ENCODE peak calls at places on chromosomes 7 and 10, in four cellular contexts. One of them, this sample, is unnamed.

GRCh38 chr10:74900297-74900696 is 73.9 kb downstream of the KAT6B start:
- DNase-seq in HepG2: no peak
- DNase-seq in GM12878: peak
- DNase-seq in K562: no peak
- DNase-seq in this sample: no peak

GRCh38 chr10:86779267-86780017 is 23.0 kb downstream of the BMPR1A start:
- DNase-seq in K562: no peak
- DNase-seq in GM12878: no peak
- DNase-seq in HepG2: no peak
- DNase-seq in this sample: no peak

GRCh38 chr7:109261781-109262180 is 692.1 kb downstream of the DNAJB9 start:
- DNase-seq in GM12878: no peak
- DNase-seq in K562: no peak
- DNase-seq in HepG2: no peak
- DNase-seq in this sample: no peak

GRCh38 chr7:71682181-71682580 is 550.2 kb downstream of the GALNT17 start:
- DNase-seq in K562: no peak
- DNase-seq in GM12878: no peak
- DNase-seq in HepG2: no peak
- DNase-seq in this sample: no peak

GRCh38 chr7:1559626-1560590 is 3.9 kb upstream of the TMEM184A start:
- DNase-seq in HepG2: no peak
- DNase-seq in K562: no peak
- DNase-seq in GM12878: no peak
- DNase-seq in this sample: no peak

GRCh38 chr10:133167693-133168616 is 7.9 kb downstream of the KNDC1 start:
- DNase-seq in GM12878: no peak
- DNase-seq in K562: no peak
- DNase-seq in HepG2: no peak
- DNase-seq in this sample: no peak

GRCh38 chr10:89414879-89415821 is 782 bp downstream of the IFIT5 start:
- DNase-seq in GM12878: no peak
- DNase-seq in HepG2: no peak
- DNase-seq in K562: no peak
- DNase-seq in this sample: peak

GRCh38 chr10:90319188-90319914 is 538.5 kb downstream of the HTR7 start:
- DNase-seq in GM12878: peak
- DNase-seq in K562: no peak
- DNase-seq in HepG2: peak
- DNase-seq in this sample: peak

GRCh38 chr7:99371376-99371920 is 3.1 kb upstream of the ARPC1B start:
- DNase-seq in GM12878: no peak
- DNase-seq in HepG2: no peak
- DNase-seq in K562: no peak
- DNase-seq in this sample: no peak

GRCh38 chr10:112278871-112279270 is 4.3 kb upstream of the TECTB start:
- DNase-seq in K562: no peak
- DNase-seq in GM12878: no peak
- DNase-seq in HepG2: no peak
- DNase-seq in this sample: no peak

GRCh38 chr10:71772832-71773220 is 494 bp downstream of the VSIR start:
- DNase-seq in GM12878: no peak
- DNase-seq in K562: no peak
- DNase-seq in HepG2: no peak
- DNase-seq in this sample: no peak

GRCh38 chr7:7176421-7177043 is 5.8 kb upstream of the C1GALT1 start:
- DNase-seq in GM12878: no peak
- DNase-seq in K562: peak
- DNase-seq in HepG2: peak
- DNase-seq in this sample: no peak

GRCh38 chr10:68153473-68154210 is 44.4 kb downstream of the MYPN start:
- DNase-seq in HepG2: peak
- DNase-seq in K562: no peak
- DNase-seq in GM12878: no peak
- DNase-seq in this sample: peak

GRCh38 chr10:128708182-128708581 is 582.0 kb upstream of the MKI67 start:
- DNase-seq in GM12878: no peak
- DNase-seq in K562: no peak
- DNase-seq in HepG2: no peak
- DNase-seq in this sample: no peak

GRCh38 chr10:52071814-52072213 is 242.3 kb upstream of the DKK1 start:
- DNase-seq in K562: no peak
- DNase-seq in GM12878: no peak
- DNase-seq in HepG2: no peak
- DNase-seq in this sample: no peak

GRCh38 chr10:102935939-102936605 is 18.0 kb downstream of the CNNM2 start:
- DNase-seq in HepG2: no peak
- DNase-seq in GM12878: no peak
- DNase-seq in K562: no peak
- DNase-seq in this sample: no peak

GRCh38 chr7:158956805-158957506 is 100.6 kb downstream of the DYNC2I1 start:
- DNase-seq in GM12878: no peak
- DNase-seq in HepG2: no peak
- DNase-seq in K562: no peak
- DNase-seq in this sample: no peak

DNA sequence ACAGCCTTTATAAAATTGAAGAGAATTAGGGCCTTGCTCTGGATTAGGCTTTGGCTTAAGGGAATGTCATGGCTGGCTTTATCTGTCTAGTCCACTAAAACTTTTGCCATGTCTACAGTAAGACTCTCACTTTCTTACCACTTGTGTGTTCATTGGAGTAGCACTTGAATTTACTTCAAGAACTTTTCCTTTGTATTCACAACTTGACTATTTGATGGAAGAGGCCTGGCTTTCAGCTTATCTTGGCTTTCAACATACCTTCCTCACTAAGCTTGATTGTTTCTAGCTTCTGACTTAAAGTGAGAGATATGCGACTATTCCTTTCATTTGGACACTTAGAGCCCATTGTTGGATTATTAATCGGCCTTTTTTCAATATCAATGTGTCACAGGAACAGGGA is 96.1 kb downstream of the TPST1 start:
- DNase-seq in GM12878: no peak
- DNase-seq in K562: no peak
- DNase-seq in HepG2: no peak
- DNase-seq in this sample: no peak
- TF ChIP-seq TARDBP in GM12878: no peak
- TF ChIP-seq TARDBP in K562: no peak
- TF ChIP-seq TARDBP in HepG2: no peak
- TF ChIP-seq TARDBP in this sample: no peak

DNA sequence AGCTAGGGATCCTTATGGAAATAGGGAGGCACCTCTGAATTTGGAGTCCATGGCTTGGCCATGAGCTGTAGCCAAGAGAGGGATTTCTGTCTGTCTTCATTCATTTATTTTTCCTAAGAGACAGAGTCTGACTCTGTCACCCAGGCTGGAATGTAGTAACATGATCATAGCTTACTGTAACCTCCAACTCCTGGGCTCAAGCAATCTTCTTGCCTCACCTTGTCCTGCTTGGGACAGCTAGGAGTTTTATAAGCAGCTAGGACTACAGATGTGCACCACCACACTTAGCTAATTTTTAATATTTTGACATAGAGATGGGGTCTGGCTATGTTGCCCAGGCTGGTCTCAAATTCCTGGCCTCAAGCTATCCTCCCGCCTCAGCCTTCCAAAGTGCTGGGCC is 8.5 kb upstream of the HABP2 start:
- DNase-seq in GM12878: no peak
- DNase-seq in HepG2: no peak
- DNase-seq in K562: no peak
- DNase-seq in this sample: no peak
- TF ChIP-seq TARDBP in GM12878: no peak
- TF ChIP-seq TARDBP in HepG2: no peak
- TF ChIP-seq TARDBP in K562: no peak
- TF ChIP-seq TARDBP in this sample: no peak

GRCh38 chr10:49393757-49394156 is 2.1 kb downstream of the DRGX start:
- DNase-seq in K562: no peak
- DNase-seq in GM12878: no peak
- DNase-seq in HepG2: no peak
- DNase-seq in this sample: no peak

GRCh38 chr10:49395741-49396665 is at the start of gene DRGX:
- DNase-seq in HepG2: no peak
- DNase-seq in K562: no peak
- DNase-seq in GM12878: no peak
- DNase-seq in this sample: no peak

GRCh38 chr10:49396666-49396999 is 744 bp upstream of the DRGX start:
- DNase-seq in K562: no peak
- DNase-seq in HepG2: no peak
- DNase-seq in GM12878: no peak
- DNase-seq in this sample: no peak

GRCh38 chr10:49393301-49393700 is 2.6 kb downstream of the DRGX start:
- DNase-seq in GM12878: no peak
- DNase-seq in HepG2: no peak
- DNase-seq in K562: no peak
- DNase-seq in this sample: no peak

DNA sequence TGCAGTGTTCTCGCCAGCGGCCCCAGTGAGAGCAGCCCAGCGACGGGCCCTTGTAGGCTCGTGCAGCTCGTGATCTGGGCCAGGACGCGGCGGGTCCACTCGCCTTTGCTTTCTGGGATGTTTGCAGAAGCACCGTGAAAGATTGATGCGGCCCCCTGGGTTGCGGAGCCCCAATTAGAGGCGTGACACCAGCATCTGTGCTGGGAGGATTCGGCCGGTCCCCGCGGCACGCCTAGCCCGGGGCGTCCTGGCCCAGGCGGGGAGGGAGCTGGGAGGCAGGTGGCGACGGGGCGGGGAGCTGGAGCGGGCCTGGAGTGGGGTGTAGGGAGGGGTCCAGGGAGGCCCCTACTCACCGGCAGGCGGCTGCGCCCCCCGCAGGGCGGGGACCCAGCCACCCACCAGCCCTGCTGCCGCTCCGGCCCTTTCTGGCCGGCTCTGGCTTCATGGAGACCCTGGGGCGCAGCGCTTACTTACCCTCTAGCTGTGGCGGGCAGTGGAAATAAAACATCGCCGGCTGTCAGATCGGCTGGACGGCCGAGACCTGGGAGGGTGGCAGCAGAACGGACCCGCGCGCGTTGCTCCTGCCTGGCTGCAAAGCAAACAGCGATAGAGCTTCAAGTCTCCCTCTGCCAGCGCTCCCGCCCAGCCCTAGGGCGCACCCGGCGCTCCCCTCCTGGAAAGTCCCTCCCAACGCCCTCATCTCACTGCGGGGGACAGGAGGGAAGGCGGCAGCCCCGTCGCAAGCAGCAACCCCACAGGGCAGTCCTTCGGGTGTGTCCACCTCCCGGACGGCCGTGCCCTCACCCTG is 752 bp downstream of the DRGX start:
- DNase-seq in GM12878: no peak
- DNase-seq in K562: no peak
- DNase-seq in HepG2: no peak
- DNase-seq in this sample: no peak
- TF ChIP-seq TARDBP in GM12878: no peak
- TF ChIP-seq TARDBP in K562: no peak
- TF ChIP-seq TARDBP in HepG2: no peak
- TF ChIP-seq TARDBP in this sample: no peak

GRCh38 chr7:22697897-22698645 is 28.9 kb upstream of the IL6 start:
- DNase-seq in HepG2: no peak
- DNase-seq in K562: no peak
- DNase-seq in GM12878: peak
- DNase-seq in this sample: no peak
- TF ChIP-seq TARDBP in HepG2: no peak
- TF ChIP-seq TARDBP in K562: no peak
- TF ChIP-seq TARDBP in GM12878: no peak
- TF ChIP-seq TARDBP in this sample: no peak

GRCh38 chr10:6734286-6734685 is 154.2 kb upstream of the PRKCQ start:
- DNase-seq in K562: no peak
- DNase-seq in GM12878: no peak
- DNase-seq in HepG2: no peak
- DNase-seq in this sample: no peak

GRCh38 chr10:6726924-6727323 is 146.8 kb upstream of the PRKCQ start:
- DNase-seq in GM12878: no peak
- DNase-seq in K562: no peak
- DNase-seq in HepG2: no peak
- DNase-seq in this sample: no peak

GRCh38 chr10:6729967-6730366 is 149.9 kb upstream of the PRKCQ start:
- DNase-seq in HepG2: no peak
- DNase-seq in K562: no peak
- DNase-seq in GM12878: no peak
- DNase-seq in this sample: no peak

GRCh38 chr10:6729071-6729773 is 149.1 kb upstream of the PRKCQ start:
- DNase-seq in K562: no peak
- DNase-seq in HepG2: no peak
- DNase-seq in GM12878: no peak
- DNase-seq in this sample: no peak
- TF ChIP-seq TARDBP in K562: no peak
- TF ChIP-seq TARDBP in HepG2: no peak
- TF ChIP-seq TARDBP in GM12878: no peak
- TF ChIP-seq TARDBP in this sample: no peak

GRCh38 chr10:69899727-69900595 is 98.3 kb downstream of the COL13A1 start:
- DNase-seq in HepG2: no peak
- DNase-seq in GM12878: no peak
- DNase-seq in K562: no peak
- DNase-seq in this sample: no peak

GRCh38 chr10:69904533-69904932 is 102.8 kb downstream of the COL13A1 start:
- DNase-seq in HepG2: no peak
- DNase-seq in GM12878: no peak
- DNase-seq in K562: no peak
- DNase-seq in this sample: no peak

GRCh38 chr10:69901022-69901421 is 99.3 kb downstream of the COL13A1 start:
- DNase-seq in HepG2: no peak
- DNase-seq in GM12878: no peak
- DNase-seq in K562: no peak
- DNase-seq in this sample: no peak

GRCh38 chr10:69902835-69903535 is 101.3 kb downstream of the COL13A1 start:
- DNase-seq in GM12878: no peak
- DNase-seq in HepG2: no peak
- DNase-seq in K562: no peak
- DNase-seq in this sample: no peak

DNA sequence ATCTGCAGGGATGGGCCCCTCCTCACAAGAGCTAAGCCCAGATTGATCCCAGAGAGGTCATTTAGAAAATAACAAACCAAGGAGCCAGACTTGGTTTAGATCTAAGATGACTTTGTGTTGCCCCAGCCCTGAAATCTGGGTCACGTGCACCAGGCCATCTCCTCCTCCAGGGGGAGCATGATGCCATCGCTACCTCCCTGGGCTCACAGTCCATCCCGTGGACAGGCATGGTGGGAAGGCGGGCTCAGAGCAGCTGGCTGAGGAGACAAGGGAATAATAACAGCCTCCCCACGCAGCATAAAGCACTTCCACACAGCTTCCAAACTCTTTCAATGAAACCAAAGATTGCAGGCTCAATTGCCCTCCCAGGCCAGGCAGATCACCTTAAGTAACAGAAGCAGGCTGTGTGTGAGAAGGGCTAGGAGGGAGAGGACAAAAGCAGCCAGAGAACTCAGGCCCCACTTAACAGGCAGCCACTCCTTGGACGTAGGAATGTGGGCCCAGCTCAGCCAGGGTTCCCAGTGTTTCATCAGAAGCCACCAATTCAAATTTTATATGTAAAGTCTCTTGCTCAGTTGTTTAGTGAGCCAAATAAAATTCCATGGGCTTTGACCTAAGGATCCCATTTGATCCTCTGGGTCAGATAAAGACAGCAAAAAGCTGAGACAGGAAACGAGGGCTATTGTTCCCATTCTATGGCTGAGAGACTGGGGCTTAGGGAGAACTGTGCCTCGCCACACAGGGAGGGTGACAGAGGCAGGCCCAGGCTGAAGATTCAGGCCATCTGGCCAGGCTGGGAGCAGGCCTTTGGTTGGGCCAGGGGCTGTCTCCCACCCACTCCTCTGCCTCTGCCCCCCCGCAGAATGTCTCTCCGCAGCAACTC is 100.2 kb downstream of the COL13A1 start:
- DNase-seq in HepG2: peak
- DNase-seq in GM12878: no peak
- DNase-seq in K562: peak
- DNase-seq in this sample: peak
- TF ChIP-seq TARDBP in HepG2: no peak
- TF ChIP-seq TARDBP in GM12878: no peak
- TF ChIP-seq TARDBP in K562: no peak
- TF ChIP-seq TARDBP in this sample: no peak

This sample was measured in HEK293T.